ENCODE peak calls at places on chromosomes 13 and 19, in ten cellular contexts. L, Q, I, P, V, D, Y, A, X and F are unnamed samples.

GRCh38 chr13:20567881-20568528 is 1.0 kb downstream of the IFT88 start:
- DNase-seq in Q (peak), A (peak), I (no peak), P (no peak), Y (no peak), X (no peak), L (no peak), D (no peak), V (no peak), F (no peak)

GRCh38 chr13:42405665-42406390 is 133.9 kb downstream of the AKAP11 start:
- DNase-seq in X (peak), V (no peak), D (peak), P (no peak), Y (no peak), A (peak), I (no peak), Q (peak), L (no peak), F (peak)

GRCh38 chr13:78603240-78603947 is at the start of gene POU4F1:
- DNase-seq in D (peak), Q (peak), X (peak), Y (peak), V (peak), L (peak), I (no peak), A (no peak), P (no peak), F (peak)

GRCh38 chr13:99895428-99895998 is 76.1 kb downstream of the ZIC5 start:
- DNase-seq in X (no peak), Y (no peak), I (no peak), P (no peak), L (no peak), A (no peak), V (peak), Q (no peak), D (peak), F (no peak)

GRCh38 chr19:35484637-35485036 is 5.6 kb downstream of the KRTDAP start:
- DNase-seq in Q (no peak), D (no peak), L (no peak), A (no peak), V (no peak), Y (no peak), I (no peak), P (no peak), X (no peak), F (peak)

GRCh38 chr13:47518530-47518929 is 482.5 kb downstream of the SUCLA2 start:
- DNase-seq in D (no peak), X (no peak), Q (no peak), Y (no peak), L (no peak), A (no peak), I (no peak), V (no peak), P (no peak), F (no peak)

GRCh38 chr19:57701625-57702024 is 7.4 kb downstream of the ZNF154 start:
- DNase-seq in Y (no peak), Q (no peak), I (no peak), D (no peak), L (no peak), P (no peak), A (no peak), V (no peak), X (no peak), F (no peak)

GRCh38 chr13:99123101-99124045 is 77.3 kb upstream of the UBAC2 start:
- DNase-seq in P (no peak), L (no peak), V (no peak), Q (peak), X (no peak), I (no peak), Y (no peak), A (no peak), D (peak), F (no peak)

GRCh38 chr13:50654341-50654740 is 189.2 kb downstream of the DLEU7 start:
- DNase-seq in L (no peak), V (no peak), P (no peak), Y (no peak), I (no peak), D (no peak), Q (no peak), A (no peak), X (no peak), F (no peak)

GRCh38 chr13:28792992-28793391 is 27.1 kb upstream of the MTUS2 start:
- DNase-seq in A (peak), Q (peak), I (no peak), P (no peak), X (no peak), D (peak), Y (no peak), L (no peak), V (no peak), F (no peak)

GRCh38 chr13:59480857-59481256 is 682.9 kb downstream of the DIAPH3 start:
- DNase-seq in V (no peak), P (no peak), L (no peak), I (no peak), X (no peak), Q (no peak), D (no peak), Y (no peak), A (no peak), F (no peak)

GRCh38 chr13:48302920-48303330 is 626 bp upstream of the RB1 start:
- DNase-seq in L (no peak), P (no peak), I (no peak), Q (no peak), V (no peak), A (peak), Y (no peak), X (no peak), D (no peak), F (no peak)

GRCh38 chr13:46606915-46607413 is 54.0 kb downstream of the LRCH1 start:
- DNase-seq in I (no peak), A (no peak), X (no peak), D (no peak), L (no peak), Y (no peak), P (no peak), V (no peak), Q (no peak), F (no peak)

GRCh38 chr19:57075801-57076492 is 43.8 kb upstream of the USP29 start:
- DNase-seq in L (no peak), V (no peak), A (no peak), I (no peak), Q (no peak), Y (no peak), P (no peak), D (no peak), X (no peak), F (no peak)

GRCh38 chr13:45828253-45828968 is 23.1 kb downstream of the SIAH3 start:
- DNase-seq in D (no peak), X (no peak), Q (no peak), P (no peak), Y (no peak), V (no peak), A (no peak), I (no peak), L (no peak), F (no peak)

GRCh38 chr13:23506071-23506820 is 64.0 kb upstream of the TNFRSF19 start:
- DNase-seq in Y (peak), L (no peak), Q (peak), V (no peak), I (no peak), A (no peak), D (peak), P (no peak), X (no peak), F (no peak)

GRCh38 chr13:95512957-95513356 is 39.6 kb upstream of the CLDN10 start:
- DNase-seq in Y (no peak), I (no peak), P (no peak), Q (no peak), V (no peak), A (no peak), X (no peak), D (no peak), L (no peak), F (no peak)

GRCh38 chr19:6271251-6271650 is 8.5 kb downstream of the MLLT1 start:
- DNase-seq in V (no peak), Q (peak), P (no peak), A (no peak), D (no peak), X (no peak), Y (no peak), I (peak), L (no peak), F (no peak)

GRCh38 chr13:109836629-109837607 is 50.5 kb upstream of the IRS2 start:
- DNase-seq in D (no peak), I (no peak), A (no peak), L (no peak), V (peak), Y (peak), P (no peak), X (no peak), Q (no peak), F (no peak)

GRCh38 chr13:75318138-75318833 is 163.7 kb downstream of the TBC1D4 start:
- DNase-seq in I (no peak), Q (no peak), P (no peak), L (no peak), Y (no peak), D (no peak), V (no peak), A (no peak), X (no peak), F (no peak)

GRCh38 chr19:7873304-7874079 is 698 bp downstream of the PRR36 start:
- DNase-seq in X (no peak), Q (no peak), Y (peak), I (no peak), P (no peak), L (no peak), V (no peak), A (no peak), D (no peak), F (no peak)

GRCh38 chr19:38443458-38444001 is 10.0 kb downstream of the RYR1 start:
- DNase-seq in I (no peak), Q (no peak), D (no peak), X (no peak), P (no peak), V (no peak), L (peak), Y (no peak), A (no peak), F (no peak)

GRCh38 chr19:7637374-7638256 is 705 bp downstream of the STXBP2 start:
- DNase-seq in I (no peak), L (peak), D (peak), P (no peak), Q (no peak), X (no peak), V (peak), Y (no peak), A (no peak), F (peak)

GRCh38 chr13:79393564-79394249 is 12.3 kb downstream of the RBM26 start:
- DNase-seq in D (no peak), I (no peak), A (no peak), X (peak), P (peak), L (no peak), Q (no peak), V (peak), Y (peak), F (peak)

GRCh38 chr13:93116809-93117208 is 109.8 kb upstream of the GPC6 start:
- DNase-seq in Y (no peak), D (no peak), I (no peak), P (no peak), V (no peak), A (no peak), L (no peak), Q (no peak), X (no peak), F (no peak)

GRCh38 chr19:35363711-35364425 is 5.6 kb downstream of the FFAR3 start:
- DNase-seq in L (no peak), P (no peak), Q (no peak), I (no peak), V (no peak), D (no peak), X (no peak), A (no peak), Y (no peak), F (no peak)

GRCh38 chr19:19662866-19663291 is 597 bp downstream of the ATP13A1 start:
- DNase-seq in D (peak), X (no peak), V (peak), Q (peak), I (no peak), P (no peak), L (no peak), Y (no peak), A (no peak), F (no peak)

GRCh38 chr19:37243206-37243632 is 25.2 kb downstream of the ZNF383 start:
- DNase-seq in A (no peak), Y (no peak), X (no peak), D (no peak), Q (no peak), I (no peak), P (no peak), L (no peak), V (no peak), F (no peak)

GRCh38 chr13:24033527-24034302 is 126.8 kb upstream of the SPATA13 start:
- DNase-seq in A (peak), Q (peak), L (no peak), I (no peak), D (peak), X (no peak), V (no peak), Y (no peak), P (no peak), F (no peak)

DNA sequence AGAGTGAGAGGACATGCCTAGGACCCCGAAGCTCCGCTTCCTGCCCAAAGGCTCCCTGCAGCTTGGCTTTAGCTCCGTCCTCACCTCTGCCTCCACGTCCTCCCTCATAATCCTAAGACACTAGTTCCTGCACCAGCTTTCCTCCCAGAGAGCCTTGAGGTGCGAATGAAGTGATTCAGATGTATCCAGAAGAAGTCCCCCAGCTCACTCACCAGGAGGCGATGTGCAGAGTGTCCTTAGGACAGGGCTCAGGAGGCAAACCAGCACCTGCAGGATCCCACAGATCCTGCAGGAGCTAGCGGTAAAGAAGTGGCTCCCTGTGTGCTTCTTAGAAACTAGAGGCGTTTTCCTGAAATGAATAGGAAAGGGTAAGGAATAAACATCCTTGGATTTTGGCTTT is 109.7 kb downstream of the HSPH1 start:
- DNase-seq in I (no peak), Y (no peak), L (no peak), P (no peak), D (no peak), V (no peak), Q (no peak), X (no peak), A (no peak), F (no peak)
- TF ChIP-seq CTCF in I (no peak), Y (no peak), L (no peak), P (no peak), D (no peak), V (no peak), Q (no peak), X (no peak), A (no peak), F (no peak)

GRCh38 chr19:13334801-13335481 is 171.3 kb downstream of the CACNA1A start:
- DNase-seq in D (no peak), I (no peak), L (no peak), Y (no peak), V (no peak), Q (no peak), A (no peak), P (no peak), X (no peak), F (no peak)
- TF ChIP-seq CTCF in D (no peak), I (no peak), L (no peak), Y (no peak), V (no peak), Q (no peak), A (no peak), P (no peak), X (no peak), F (no peak)

DNA sequence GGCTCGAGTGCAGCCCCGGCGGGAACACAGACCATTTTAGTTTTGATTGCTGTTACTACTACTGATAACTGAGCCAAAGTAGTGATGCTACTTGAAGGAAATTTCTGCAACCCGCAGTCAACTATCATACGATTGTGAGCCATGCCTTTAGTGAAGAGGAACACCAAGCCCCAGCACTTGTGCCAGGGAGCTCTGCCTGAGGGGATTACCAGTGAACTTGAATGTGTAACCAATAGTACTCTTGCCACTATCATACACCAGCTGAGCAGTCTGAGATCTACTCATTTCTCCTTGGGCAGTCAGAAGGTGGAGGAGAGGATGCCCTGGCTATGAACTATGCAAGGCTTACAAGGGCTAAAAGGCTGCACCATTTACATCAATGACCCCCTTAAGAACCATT is 49.0 kb upstream of the N4BP2L1 start:
- DNase-seq in Y (no peak), P (no peak), A (no peak), V (no peak), L (no peak), D (no peak), Q (no peak), I (no peak), X (no peak), F (no peak)
- TF ChIP-seq CTCF in Y (no peak), P (no peak), A (no peak), V (no peak), L (no peak), D (no peak), Q (no peak), I (no peak), X (no peak), F (no peak)

GRCh38 chr19:47600246-47601179 is 8.4 kb upstream of the BICRA start:
- DNase-seq in V (peak), P (peak), A (peak), L (peak), D (peak), Y (peak), X (peak), I (peak), Q (peak), F (peak)

GRCh38 chr19:47593860-47594259 is 15.1 kb upstream of the BICRA start:
- DNase-seq in X (no peak), A (no peak), Y (no peak), P (no peak), I (no peak), Q (no peak), V (no peak), D (no peak), L (peak), F (no peak)

GRCh38 chr19:47601180-47601904 is 7.6 kb upstream of the BICRA start:
- DNase-seq in A (no peak), I (no peak), L (peak), X (peak), Y (no peak), P (peak), Q (no peak), V (peak), D (no peak), F (no peak)

GRCh38 chr19:47595937-47596336 is 13.0 kb upstream of the BICRA start:
- DNase-seq in A (no peak), D (no peak), I (no peak), V (no peak), L (no peak), Q (peak), Y (no peak), P (no peak), X (no peak), F (no peak)

DNA sequence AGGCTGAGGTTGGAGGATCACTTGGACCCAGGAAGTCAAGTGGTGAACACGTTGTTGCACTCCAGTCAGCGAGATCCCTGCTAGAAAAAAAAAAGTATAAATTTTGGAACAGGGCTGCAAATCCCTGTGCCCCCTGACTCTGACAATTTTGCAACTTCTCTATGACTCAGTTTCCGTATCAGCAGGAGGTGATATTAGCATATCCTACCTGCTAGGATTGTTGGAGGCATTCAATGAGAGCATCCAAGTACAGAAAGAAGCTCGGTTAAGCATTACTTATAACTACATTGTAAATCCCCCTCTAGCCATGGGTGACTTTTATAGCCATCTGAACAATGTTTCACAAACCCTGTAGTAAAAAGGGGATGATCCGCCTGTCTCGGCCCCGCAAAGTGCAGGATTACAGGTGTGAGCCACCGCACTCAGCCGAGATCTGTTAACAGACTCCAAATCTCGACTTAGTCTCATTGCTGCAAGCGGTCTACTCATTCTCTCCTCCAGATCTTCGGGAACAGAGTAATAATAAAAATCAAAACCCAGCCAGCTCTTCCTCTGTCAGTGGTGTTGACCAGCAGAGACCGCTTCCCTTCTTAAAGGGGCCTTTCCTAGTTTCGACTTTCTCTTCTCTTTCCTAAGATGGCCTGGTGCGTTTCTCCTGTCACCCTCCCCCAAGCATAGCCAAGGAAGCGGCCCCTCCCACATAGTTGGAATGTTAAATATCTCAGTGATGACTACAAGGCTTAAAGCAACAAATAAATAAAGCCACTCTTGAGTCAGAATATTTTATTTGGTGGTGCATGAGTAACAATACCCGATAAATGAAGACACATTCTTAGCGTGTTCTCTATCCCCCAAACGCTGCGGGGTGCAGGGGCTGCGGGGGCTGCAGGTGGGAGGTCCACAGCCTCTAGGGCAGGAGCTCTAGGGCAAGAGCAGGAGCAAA is 10.3 kb upstream of the BICRA start:
- DNase-seq in Q (peak), V (peak), Y (no peak), A (peak), P (peak), D (peak), L (peak), I (peak), X (no peak), F (no peak)
- TF ChIP-seq CTCF in Q (no peak), V (no peak), Y (no peak), A (no peak), P (no peak), D (no peak), L (no peak), I (no peak), X (no peak), F (no peak)

GRCh38 chr13:85864963-85865530 is 65.8 kb upstream of the SLITRK6 start:
- DNase-seq in I (no peak), Q (peak), A (no peak), D (peak), X (no peak), L (no peak), Y (no peak), V (no peak), P (no peak), F (no peak)
- TF ChIP-seq CTCF in I (no peak), Q (peak), A (no peak), D (no peak), X (no peak), L (no peak), Y (peak), V (no peak), P (no peak), F (no peak)

DNA sequence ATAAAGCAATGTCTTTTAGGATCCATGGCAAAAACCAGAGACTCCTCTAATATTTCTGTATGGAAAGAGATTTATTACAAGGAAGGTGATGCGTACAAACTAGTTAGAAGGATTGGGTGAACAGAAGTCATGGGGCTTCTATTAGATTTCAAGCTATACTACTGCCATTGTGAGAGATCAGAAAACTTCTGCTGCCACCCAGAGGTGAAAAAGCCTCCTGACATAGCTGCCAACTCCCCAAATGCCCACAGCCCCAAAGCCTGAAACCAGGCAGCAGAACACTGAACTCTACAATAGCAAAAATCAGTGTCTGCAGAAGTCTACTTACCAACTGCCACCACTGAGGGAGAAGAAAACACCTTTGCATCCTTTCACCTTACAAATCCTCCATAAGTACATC is 379.0 kb upstream of the MIR17HG start:
- DNase-seq in L (no peak), I (no peak), Q (peak), Y (peak), X (no peak), D (peak), P (no peak), A (no peak), V (no peak), F (no peak)
- TF ChIP-seq CTCF in L (peak), I (no peak), Q (peak), Y (peak), X (no peak), D (peak), P (no peak), A (no peak), V (no peak), F (no peak)